ENCODE peak calls at places on chromosomes 3 and 15, in eight cellular contexts. B, D, J, E, O, H, K and A are unnamed samples.

GRCh38 chr15:36831125-36831914 is 251.9 kb downstream of the CDIN1 start:
- DNase-seq in K (no peak), O (no peak), J (no peak), E (no peak), D (no peak), B (no peak), H (no peak), A (no peak)

GRCh38 chr3:16896094-16896627 is 11.4 kb downstream of the PLCL2 start:
- DNase-seq in J (no peak), O (no peak), K (no peak), H (no peak), E (no peak), D (no peak), B (no peak), A (no peak)

GRCh38 chr15:48710952-48711495 is 65.5 kb upstream of the FBN1 start:
- DNase-seq in J (no peak), H (no peak), E (no peak), K (no peak), O (no peak), B (no peak), D (no peak), A (no peak)

GRCh38 chr15:62094398-62094797 is 27.6 kb downstream of the C2CD4A start:
- DNase-seq in H (no peak), E (no peak), J (no peak), D (no peak), O (no peak), B (no peak), K (no peak), A (no peak)

GRCh38 chr15:67186226-67186649 is 68.2 kb downstream of the AAGAB start:
- DNase-seq in D (peak), K (no peak), O (no peak), H (peak), E (no peak), B (no peak), J (no peak), A (no peak)

GRCh38 chr15:69576948-69577351 is 124.3 kb downstream of the RPLP1 start:
- DNase-seq in D (no peak), K (no peak), J (no peak), O (no peak), H (no peak), B (no peak), E (no peak), A (no peak)

GRCh38 chr15:31341036-31341435 is 14.4 kb downstream of the KLF13 start:
- DNase-seq in E (no peak), H (no peak), J (no peak), K (no peak), B (no peak), D (no peak), O (no peak), A (no peak)

GRCh38 chr15:23596736-23597135 is 31.3 kb downstream of the MKRN3 start:
- DNase-seq in E (no peak), D (no peak), O (no peak), B (no peak), J (no peak), K (no peak), H (no peak), A (no peak)